ENCODE peak calls at places on chromosomes 13 and 19, in five cellular contexts. J is stimulated activated CD4-positive, alpha-beta T cell treated with anti-CD3 and anti-CD28 coated beads, Interleukin-2, amount 100 ng/mL, for 24 hours; V is ACHN; U is ELR; O is SK-MEL-5. G is an unnamed sample.

GRCh38 chr13:58960909-58961308 is 1202.8 kb downstream of the DIAPH3 start:
- DNase-seq in J (no peak), V (peak), U (peak), O (peak), G (no peak)

GRCh38 chr19:19335408-19336158 is 15.0 kb downstream of the MAU2 start:
- DNase-seq in J (no peak), V (no peak), U (no peak), O (no peak), G (no peak)

GRCh38 chr19:3034845-3035541 is 5.9 kb upstream of the TLE2 start:
- DNase-seq in J (peak), V (peak), U (peak), O (no peak), G (peak)

GRCh38 chr19:29952127-29952526 is 10.1 kb downstream of the URI1 start:
- DNase-seq in J (no peak), V (no peak), U (no peak), O (no peak), G (no peak)

GRCh38 chr19:18839465-18840287 is 7.9 kb downstream of the UPF1 start:
- DNase-seq in J (no peak), V (no peak), U (no peak), O (no peak), G (no peak)

GRCh38 chr13:49098771-49099512 is 121.2 kb upstream of the MLNR start:
- DNase-seq in J (no peak), V (peak), U (no peak), O (peak), G (no peak)

GRCh38 chr13:108681986-108682562 is 52.7 kb downstream of the MYO16 start:
- DNase-seq in J (no peak), V (no peak), U (no peak), O (no peak), G (no peak)

GRCh38 chr19:37551123-37551993 is 43.2 kb downstream of the ZNF571 start:
- DNase-seq in J (peak), V (no peak), U (peak), O (peak), G (peak)

GRCh38 chr19:13492128-13492527 is 14.2 kb downstream of the CACNA1A start:
- DNase-seq in J (no peak), V (peak), U (peak), O (no peak), G (no peak)

GRCh38 chr19:2703691-2704216 is 1.3 kb upstream of the GNG7 start:
- DNase-seq in J (no peak), V (no peak), U (no peak), O (no peak), G (no peak)

GRCh38 chr13:33186851-33187250 is 98.7 kb downstream of the STARD13 start:
- DNase-seq in J (no peak), V (peak), U (peak), O (no peak), G (no peak)

GRCh38 chr13:29441301-29441700 is 154.2 kb downstream of the SLC7A1 start:
- DNase-seq in J (no peak), V (no peak), U (no peak), O (no peak), G (no peak)

GRCh38 chr19:11345122-11345752 is 831 bp downstream of the TMEM205 start:
- DNase-seq in J (no peak), V (no peak), U (peak), O (no peak), G (no peak)

GRCh38 chr13:100254002-100254401 is 165.1 kb downstream of the PCCA start:
- DNase-seq in J (no peak), V (no peak), U (no peak), O (no peak), G (no peak)

GRCh38 chr13:29362849-29363604 is 232.5 kb downstream of the SLC7A1 start:
- DNase-seq in J (peak), V (peak), U (peak), O (peak), G (peak)

GRCh38 chr13:106243011-106243410 is 292.5 kb downstream of the EFNB2 start:
- DNase-seq in J (no peak), V (no peak), U (no peak), O (no peak), G (no peak)

GRCh38 chr13:37097008-37097579 is 8.4 kb downstream of the CSNK1A1L start:
- DNase-seq in J (no peak), V (no peak), U (peak), O (no peak), G (no peak)

GRCh38 chr19:52007436-52007804 is 591 bp downstream of the ZNF615 start:
- DNase-seq in J (no peak), V (no peak), U (no peak), O (no peak), G (peak)

GRCh38 chr19:18776288-18776594 is 14.9 kb downstream of the COMP start:
- DNase-seq in J (no peak), V (peak), U (peak), O (no peak), G (no peak)

GRCh38 chr19:4889034-4889825 is 13.5 kb downstream of the ARRDC5 start:
- DNase-seq in J (no peak), V (no peak), U (peak), O (no peak), G (no peak)

GRCh38 chr13:31012285-31013024 is 80.0 kb downstream of the TEX26 start:
- DNase-seq in J (no peak), V (peak), U (peak), O (peak), G (no peak)

GRCh38 chr19:35847911-35848310 is 4.4 kb downstream of the NPHS1 start:
- DNase-seq in J (no peak), V (no peak), U (no peak), O (no peak), G (no peak)

GRCh38 chr13:26616126-26616525 is 58.6 kb downstream of the WASF3 start:
- DNase-seq in J (no peak), V (no peak), U (peak), O (no peak), G (no peak)

GRCh38 chr13:27927444-27928352 is 7.9 kb downstream of the PDX1 start:
- DNase-seq in J (peak), V (no peak), U (no peak), O (no peak), G (no peak)

GRCh38 chr13:85558118-85558517 is 241.1 kb downstream of the SLITRK6 start:
- DNase-seq in J (no peak), V (no peak), U (no peak), O (peak), G (no peak)

GRCh38 chr13:110287031-110287828 is 19.7 kb downstream of the COL4A1 start:
- DNase-seq in J (no peak), V (no peak), U (peak), O (no peak), G (no peak)

GRCh38 chr13:106474906-106475305 is 60.6 kb downstream of the EFNB2 start:
- DNase-seq in J (no peak), V (no peak), U (no peak), O (no peak), G (no peak)

GRCh38 chr19:9940778-9941177 is 4.5 kb upstream of the OLFM2 start:
- DNase-seq in J (no peak), V (no peak), U (peak), O (no peak), G (no peak)

G was measured in activated naive CD8-positive, alpha-beta T cell treated with anti-CD3 and anti-CD28 coated beads for 36 hours.